ENCODE peak calls at places on chromosomes 12 and 14, in four cellular contexts. F is lower leg skin, V is lung microvascular endothelial cell, K is colonic mucosa. G is an unnamed sample.

GRCh38 chr12:110536834-110537604 is 34.9 kb downstream of the RAD9B start:
- DNase-seq in F (no peak), V (no peak), K (no peak), G (no peak)

GRCh38 chr14:46259536-46259935 is 392.0 kb downstream of the RPL10L start:
- DNase-seq in F (no peak), V (no peak), K (no peak), G (no peak)

GRCh38 chr12:112122823-112123690 is 2.3 kb upstream of the TRAFD1 start:
- DNase-seq in F (peak; percentile 67), V (peak; percentile 17), K (no peak), G (peak; percentile 42)

GRCh38 chr12:49131973-49132461 is 822 bp upstream of the TUBA1B start:
- DNase-seq in F (no peak), V (peak; percentile 44), K (peak; percentile 62), G (peak; percentile 61)

GRCh38 chr12:102465762-102466560 is 14.4 kb downstream of the IGF1 start:
- DNase-seq in F (no peak), V (no peak), K (no peak), G (no peak)

GRCh38 chr12:86376052-86376451 is 119.9 kb upstream of the MGAT4C start:
- DNase-seq in F (no peak), V (no peak), K (no peak), G (no peak)

GRCh38 chr12:16218934-16219718 is 58.4 kb downstream of the SLC15A5 start:
- DNase-seq in F (no peak), V (no peak), K (no peak), G (no peak)

GRCh38 chr14:103879570-103880333 is 32.4 kb upstream of the PPP1R13B start:
- DNase-seq in F (no peak), V (no peak), K (peak; percentile 91), G (no peak)

GRCh38 chr12:98591209-98591608 is 2.3 kb upstream of the SLC25A3 start:
- DNase-seq in F (no peak), V (no peak), K (no peak), G (no peak)

GRCh38 chr14:77316872-77317271 is 3.8 kb downstream of the POMT2 start:
- DNase-seq in F (peak; percentile 83), V (no peak), K (no peak), G (no peak)

GRCh38 chr12:14289596-14289995 is 75.9 kb upstream of the ATF7IP start:
- DNase-seq in F (no peak), V (no peak), K (no peak), G (no peak)

GRCh38 chr14:96363751-96364336 is 518 bp downstream of the GSKIP start:
- DNase-seq in F (peak; percentile 85), V (peak; percentile 41), K (peak; percentile 81), G (peak; percentile 55)

GRCh38 chr14:45906257-45906656 is 653.3 kb upstream of the MIS18BP1 start:
- DNase-seq in F (no peak), V (no peak), K (no peak), G (no peak)

GRCh38 chr12:3976351-3976938 is 103.2 kb upstream of the PARP11 start:
- DNase-seq in F (peak; percentile 21), V (no peak), K (no peak), G (no peak)

GRCh38 chr14:63039800-63040380 is 5.4 kb downstream of the KCNH5 start:
- DNase-seq in F (no peak), V (peak; percentile 64), K (no peak), G (no peak)

GRCh38 chr12:82359115-82359478 is 768 bp downstream of the METTL25 start:
- DNase-seq in F (no peak), V (no peak), K (no peak), G (peak; percentile 45)

GRCh38 chr12:40907115-40907521 is 214.9 kb downstream of the CNTN1 start:
- DNase-seq in F (no peak), V (no peak), K (no peak), G (no peak)

GRCh38 chr12:897386-897785 is 52.1 kb downstream of the RAD52 start:
- DNase-seq in F (no peak), V (no peak), K (no peak), G (no peak)

GRCh38 chr12:110776410-110776809 is 33.7 kb upstream of the PPP1CC start:
- DNase-seq in F (no peak), V (no peak), K (no peak), G (no peak)

GRCh38 chr14:69354383-69355154 is 43.5 kb downstream of the ERH start:
- DNase-seq in F (peak; percentile 82), V (peak; percentile 28), K (peak; percentile 32), G (no peak)

GRCh38 chr14:21505009-21505553 is 6.1 kb downstream of the METTL3 start:
- DNase-seq in F (no peak), V (no peak), K (no peak), G (no peak)

GRCh38 chr14:69633238-69633637 is 21.8 kb downstream of the SUSD6 start:
- DNase-seq in F (no peak), V (no peak), K (no peak), G (no peak)

GRCh38 chr12:65778268-65779090 is 45.8 kb upstream of the HMGA2 start:
- DNase-seq in F (no peak), V (peak; percentile 68), K (no peak), G (no peak)

GRCh38 chr12:42933461-42934081 is 344.0 kb upstream of the PRICKLE1 start:
- DNase-seq in F (no peak), V (no peak), K (no peak), G (no peak)

GRCh38 chr14:98189077-98189476 is 1082.9 kb downstream of the BCL11B start:
- DNase-seq in F (no peak), V (no peak), K (no peak), G (no peak)

GRCh38 chr12:25843976-25844375 is 114.5 kb upstream of the RASSF8 start:
- DNase-seq in F (no peak), V (no peak), K (no peak), G (no peak)

GRCh38 chr12:5458229-5459050 is 26.5 kb downstream of the NTF3 start:
- DNase-seq in F (no peak), V (no peak), K (no peak), G (no peak)

GRCh38 chr12:72271401-72271740 is 799 bp upstream of the TRHDE start:
- DNase-seq in F (peak; percentile 83), V (no peak), K (peak; percentile 16), G (no peak)

G was measured in NCI-H526 treated with DMSO at 0.1 percent for 48 hours.